ENCODE peak calls at places on chromosomes 13 and 19, in five cellular contexts. P is omental fat pad, N is fibroblast of pulmonary artery, U is cardiac fibroblast, D is tibial nerve. H is an unnamed sample.

GRCh38 chr19:56567274-56568120 is at the start of gene ZNF470:
- DNase-seq in U (peak), N (peak), P (peak), D (peak), H (peak)

GRCh38 chr13:39365879-39366278 is 237.1 kb downstream of the LHFPL6 start:
- DNase-seq in P (no peak), D (no peak), N (no peak), U (no peak), H (no peak)

GRCh38 chr19:46813570-46814358 is 25.4 kb upstream of the SLC1A5 start:
- DNase-seq in U (peak), D (peak), N (peak), P (no peak), H (no peak)

GRCh38 chr13:95833126-95833525 is 156.2 kb downstream of the DNAJC3 start:
- DNase-seq in U (no peak), N (no peak), D (no peak), P (no peak), H (no peak)

GRCh38 chr13:33204130-33204927 is 81.2 kb downstream of the STARD13 start:
- DNase-seq in U (peak), N (peak), D (peak), P (no peak), H (no peak)

GRCh38 chr19:35248310-35249145 is at the start of gene LSR:
- DNase-seq in P (no peak), U (no peak), D (no peak), N (no peak), H (peak)

GRCh38 chr13:45518525-45519235 is 53.9 kb downstream of the COG3 start:
- DNase-seq in P (no peak), D (no peak), N (peak), U (peak), H (no peak)

GRCh38 chr13:83048419-83048818 is 833.9 kb downstream of the SLITRK1 start:
- DNase-seq in D (no peak), U (peak), N (peak), P (no peak), H (no peak)

GRCh38 chr13:90591927-90592268 is 755.6 kb upstream of the MIR17HG start:
- DNase-seq in U (peak), D (no peak), P (no peak), N (peak), H (no peak)

GRCh38 chr13:110466261-110466660 is 95.3 kb downstream of the RAB20 start:
- DNase-seq in U (no peak), D (no peak), P (no peak), N (no peak), H (no peak)

GRCh38 chr13:103350147-103350546 is 283.9 kb upstream of the SLC10A2 start:
- DNase-seq in N (no peak), D (no peak), P (no peak), U (no peak), H (no peak)

GRCh38 chr13:28530729-28531194 is 35.8 kb upstream of the FLT1 start:
- DNase-seq in U (peak), P (no peak), N (peak), D (no peak), H (no peak)

GRCh38 chr13:52784591-52785340 is 45.1 kb upstream of the CNMD start:
- DNase-seq in D (no peak), P (no peak), N (no peak), U (no peak), H (no peak)

GRCh38 chr13:36858285-36858684 is 39.3 kb downstream of the RFXAP start:
- DNase-seq in N (peak), D (peak), U (peak), P (no peak), H (no peak)

GRCh38 chr13:26616126-26616525 is 58.6 kb downstream of the WASF3 start:
- DNase-seq in P (no peak), N (peak), D (no peak), U (peak), H (no peak)

GRCh38 chr19:18321729-18322091 is 1.2 kb downstream of the LSM4 start:
- DNase-seq in D (no peak), P (no peak), U (no peak), N (peak), H (no peak)

GRCh38 chr13:97142452-97142851 is 79.7 kb upstream of the MBNL2 start:
- DNase-seq in P (no peak), N (peak), U (peak), D (no peak), H (no peak)

GRCh38 chr13:48730971-48731658 is 77.4 kb downstream of the CYSLTR2 start:
- DNase-seq in P (no peak), U (peak), N (peak), D (no peak), H (no peak)

GRCh38 chr13:30713133-30713532 is 22.2 kb upstream of the ALOX5AP start:
- DNase-seq in U (no peak), N (peak), P (no peak), D (no peak), H (peak)

GRCh38 chr19:49808762-49809154 is 4.3 kb downstream of the FUZ start:
- DNase-seq in D (peak), U (peak), P (peak), N (peak), H (peak)

GRCh38 chr19:57769345-57770131 is at the start of gene ZNF586:
- DNase-seq in P (peak), N (peak), U (peak), D (peak), H (peak)

GRCh38 chr13:76974618-76974975 is 17.3 kb upstream of the CLN5 start:
- DNase-seq in N (no peak), P (no peak), U (no peak), D (no peak), H (no peak)

GRCh38 chr13:102873653-102874052 is 27.8 kb downstream of the ERCC5 start:
- DNase-seq in N (peak), P (no peak), D (no peak), U (peak), H (no peak)

GRCh38 chr19:3262362-3262761 is 37.9 kb downstream of the CELF5 start:
- DNase-seq in U (no peak), D (no peak), P (no peak), N (no peak), H (no peak)

GRCh38 chr13:60261432-60262351 is 98.0 kb upstream of the DIAPH3 start:
- DNase-seq in N (no peak), D (no peak), U (no peak), P (no peak), H (no peak)

GRCh38 chr13:100506154-100506553 is 82.4 kb downstream of the GGACT start:
- DNase-seq in P (no peak), U (no peak), D (no peak), N (no peak), H (no peak)

GRCh38 chr19:45798995-45799517 is 6.4 kb upstream of the DMWD start:
- DNase-seq in P (peak), D (peak), N (peak), U (peak), H (no peak)

GRCh38 chr13:32731576-32731975 is 145.3 kb downstream of the PDS5B start:
- DNase-seq in N (no peak), P (no peak), D (no peak), U (peak), H (no peak)

GRCh38 chr19:40607898-40608621 is 6.9 kb downstream of the LTBP4 start:
- DNase-seq in P (no peak), U (no peak), N (no peak), D (no peak), H (no peak)

GRCh38 chr13:90032841-90033493 is 1314.5 kb upstream of the MIR17HG start:
- DNase-seq in N (no peak), U (no peak), D (no peak), P (no peak), H (no peak)

GRCh38 chr19:28012361-28012760 is 1200.6 kb downstream of the UQCRFS1 start:
- DNase-seq in D (no peak), P (no peak), N (no peak), U (no peak), H (no peak)
- TF ChIP-seq CTCF in D (no peak), P (no peak), N (no peak), U (no peak), H (peak)

DNA sequence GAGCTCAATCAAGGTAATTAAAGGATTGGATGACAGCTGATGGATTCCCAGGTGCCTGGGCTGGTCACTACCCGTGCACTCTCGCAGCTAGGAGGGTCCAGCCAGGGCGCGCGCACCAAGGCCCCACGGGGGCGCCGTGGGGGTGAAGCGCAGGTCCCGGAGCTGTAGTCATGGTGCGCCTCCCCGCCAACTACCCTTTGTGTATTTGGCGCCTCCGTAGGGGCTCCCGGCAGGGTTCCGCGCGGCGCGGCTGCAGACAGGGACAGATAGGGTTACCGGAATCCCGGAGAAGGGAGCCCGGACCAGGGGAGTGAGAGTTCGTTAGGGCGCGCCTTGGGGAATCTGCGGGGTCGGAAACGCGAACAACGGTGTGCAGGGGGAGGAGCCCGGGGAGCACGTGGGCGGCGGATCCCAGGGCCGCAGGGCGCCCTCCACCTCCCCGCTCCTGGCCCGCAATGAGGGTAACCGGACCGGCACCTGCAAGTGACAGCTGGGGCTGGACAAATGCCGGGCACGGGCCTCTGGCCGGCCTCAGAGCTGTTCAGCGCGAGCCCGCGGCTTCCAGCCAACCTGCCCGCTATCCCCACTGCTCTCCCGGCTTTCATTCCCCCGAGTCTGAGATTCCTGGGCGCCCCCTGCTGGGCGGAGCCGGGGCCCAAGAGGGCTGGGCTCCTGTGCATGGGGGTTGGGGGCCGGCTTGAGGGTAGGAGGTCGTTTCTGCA is 3.4 kb upstream of the PRAM1 start:
- DNase-seq in U (peak), P (peak), N (peak), D (peak), H (peak)
- TF ChIP-seq CTCF in U (peak), P (peak), N (peak), D (peak), H (peak)

GRCh38 chr19:4691383-4691782 is 21.2 kb upstream of the MYDGF start:
- DNase-seq in N (no peak), D (peak), U (no peak), P (no peak), H (no peak)

GRCh38 chr19:4692275-4693077 is 22.3 kb upstream of the MYDGF start:
- DNase-seq in N (no peak), U (no peak), P (no peak), D (no peak), H (no peak)

GRCh38 chr19:4689403-4689802 is 19.3 kb upstream of the MYDGF start:
- DNase-seq in N (no peak), D (no peak), U (no peak), P (no peak), H (no peak)

GRCh38 chr19:4688587-4688986 is 18.4 kb upstream of the MYDGF start:
- DNase-seq in D (no peak), P (no peak), N (no peak), U (no peak), H (no peak)

GRCh38 chr19:4690362-4690761 is 20.2 kb upstream of the MYDGF start:
- DNase-seq in N (no peak), P (no peak), D (no peak), U (no peak), H (no peak)
- TF ChIP-seq CTCF in N (no peak), P (no peak), D (no peak), U (no peak), H (no peak)

GRCh38 chr19:44587863-44588752 is 25.3 kb upstream of the IGSF23 start:
- DNase-seq in U (peak), N (peak), P (no peak), D (no peak), H (no peak)
- TF ChIP-seq CTCF in U (peak), N (peak), P (no peak), D (no peak), H (no peak)

GRCh38 chr19:1213391-1214286 is 8.1 kb downstream of the STK11 start:
- DNase-seq in D (peak), P (no peak), N (peak), U (peak), H (peak)

GRCh38 chr19:1217366-1217765 is 11.8 kb downstream of the STK11 start:
- DNase-seq in N (no peak), D (no peak), U (no peak), P (no peak), H (no peak)

GRCh38 chr19:1214299-1214861 is 8.8 kb downstream of the STK11 start:
- DNase-seq in D (no peak), N (no peak), P (no peak), U (no peak), H (no peak)

GRCh38 chr19:1216756-1217155 is 11.2 kb downstream of the STK11 start:
- DNase-seq in U (no peak), P (no peak), N (no peak), D (no peak), H (no peak)

DNA sequence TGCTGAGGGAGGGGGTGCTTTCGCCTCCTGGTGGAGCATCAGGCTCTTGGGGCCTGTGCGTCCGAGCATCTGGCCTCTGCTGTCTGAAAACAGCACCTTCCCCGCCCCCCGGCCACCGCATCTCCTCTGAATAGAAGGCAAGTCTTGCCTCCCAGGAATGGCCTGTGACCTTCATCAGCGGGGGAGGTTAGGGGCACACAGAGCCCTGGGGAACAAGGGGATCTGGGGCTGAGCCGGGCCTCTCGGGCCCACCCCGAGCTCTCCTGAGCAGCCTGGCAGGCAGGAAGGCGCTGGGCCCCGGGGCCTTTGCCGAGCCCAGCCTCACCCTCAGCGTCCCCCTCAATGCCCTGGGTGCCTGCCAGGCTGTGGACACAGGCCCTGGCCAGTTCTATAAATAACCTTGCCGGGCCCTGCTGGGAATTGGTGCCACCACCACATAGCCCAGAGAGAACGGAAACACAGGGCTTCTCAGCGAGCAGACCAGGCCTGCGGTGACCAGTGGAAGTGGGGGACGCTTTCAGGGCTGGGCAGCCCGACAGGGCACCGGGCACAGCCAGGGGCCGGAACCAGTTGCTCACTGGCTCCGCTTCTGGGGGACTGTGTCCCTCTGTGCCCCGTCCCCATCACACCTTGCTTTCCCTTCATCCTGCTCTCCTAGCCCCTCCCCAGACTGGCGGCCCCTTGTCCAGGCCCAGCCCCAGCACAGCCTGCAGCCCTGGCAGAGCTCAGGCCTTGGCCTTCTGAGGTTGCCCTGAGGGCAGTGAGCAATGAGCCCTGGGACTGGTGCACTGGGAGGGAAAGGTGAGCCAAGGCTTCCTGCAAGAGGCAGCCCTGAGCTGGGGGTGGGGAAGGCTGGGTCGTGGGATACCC is 9.5 kb downstream of the STK11 start:
- DNase-seq in U (no peak), P (no peak), N (no peak), D (no peak), H (no peak)
- TF ChIP-seq CTCF in U (no peak), P (no peak), N (no peak), D (no peak), H (no peak)

DNA sequence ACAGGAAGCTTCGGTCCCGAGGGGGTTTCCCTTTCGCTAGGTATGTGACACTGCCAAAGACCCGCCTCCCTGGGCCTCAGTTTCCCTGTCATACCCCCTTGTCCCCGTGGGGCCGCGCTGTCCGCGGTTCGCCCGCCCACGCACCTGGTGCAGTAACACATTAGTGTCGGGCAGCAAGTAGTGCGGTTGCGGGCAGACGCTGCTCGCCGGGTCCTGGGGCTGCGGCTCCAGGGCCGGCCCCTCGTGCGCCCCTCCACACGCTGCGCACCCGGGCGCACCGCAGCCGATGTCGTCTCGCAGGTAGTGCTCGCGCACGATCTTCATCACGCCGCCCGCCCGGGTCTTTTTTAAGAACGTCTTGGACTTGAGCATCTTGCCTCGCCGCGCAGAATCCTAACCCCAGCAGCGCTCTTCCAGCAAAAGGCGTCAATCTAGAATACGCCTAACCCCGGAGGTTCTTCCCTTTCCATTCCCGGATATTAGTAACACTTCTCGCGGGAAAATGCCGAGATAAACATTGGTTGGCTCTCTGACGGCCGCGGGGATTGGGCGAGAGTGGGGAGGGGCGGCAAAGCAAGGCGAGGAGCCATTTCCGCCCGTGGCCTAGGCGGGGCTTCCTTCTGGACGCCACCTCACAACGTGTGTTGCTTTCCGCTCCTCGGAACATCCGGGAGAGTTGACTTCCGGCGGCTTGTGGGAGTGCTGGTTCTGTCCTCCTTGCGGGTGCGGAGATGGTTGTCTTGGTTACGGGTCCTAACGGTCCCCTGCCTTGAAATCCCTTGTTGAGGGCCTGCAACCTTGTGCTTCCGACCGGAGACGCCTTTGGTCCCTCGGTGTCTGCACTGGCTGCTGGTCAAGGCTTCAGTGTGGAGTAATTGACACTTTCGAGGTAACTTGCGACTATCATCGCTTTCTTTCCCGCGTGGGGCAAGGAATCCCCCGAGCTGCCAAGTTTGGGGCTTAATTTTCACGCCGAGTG is at the start of the genes DIS3 and PIBF1:
- DNase-seq in N (peak), P (peak), U (peak), D (peak), H (peak)
- TF ChIP-seq CTCF in N (no peak), P (no peak), U (no peak), D (peak), H (peak)

GRCh38 chr13:46728777-46729176 is 68.2 kb downstream of the ESD start:
- DNase-seq in U (no peak), D (no peak), P (no peak), N (peak), H (no peak)
- TF ChIP-seq CTCF in U (peak), D (no peak), P (no peak), N (peak), H (peak)

GRCh38 chr19:13806728-13807127 is 11.5 kb downstream of the ZSWIM4 start:
- DNase-seq in N (no peak), U (no peak), D (no peak), P (no peak), H (no peak)

GRCh38 chr19:13803038-13803437 is 7.8 kb downstream of the ZSWIM4 start:
- DNase-seq in P (no peak), U (no peak), N (no peak), D (no peak), H (no peak)

GRCh38 chr19:13808856-13809255 is 13.6 kb downstream of the ZSWIM4 start:
- DNase-seq in P (no peak), D (no peak), N (no peak), U (no peak), H (no peak)

GRCh38 chr19:13807421-13808021 is 12.3 kb downstream of the ZSWIM4 start:
- DNase-seq in N (no peak), P (no peak), U (no peak), D (no peak), H (no peak)

DNA sequence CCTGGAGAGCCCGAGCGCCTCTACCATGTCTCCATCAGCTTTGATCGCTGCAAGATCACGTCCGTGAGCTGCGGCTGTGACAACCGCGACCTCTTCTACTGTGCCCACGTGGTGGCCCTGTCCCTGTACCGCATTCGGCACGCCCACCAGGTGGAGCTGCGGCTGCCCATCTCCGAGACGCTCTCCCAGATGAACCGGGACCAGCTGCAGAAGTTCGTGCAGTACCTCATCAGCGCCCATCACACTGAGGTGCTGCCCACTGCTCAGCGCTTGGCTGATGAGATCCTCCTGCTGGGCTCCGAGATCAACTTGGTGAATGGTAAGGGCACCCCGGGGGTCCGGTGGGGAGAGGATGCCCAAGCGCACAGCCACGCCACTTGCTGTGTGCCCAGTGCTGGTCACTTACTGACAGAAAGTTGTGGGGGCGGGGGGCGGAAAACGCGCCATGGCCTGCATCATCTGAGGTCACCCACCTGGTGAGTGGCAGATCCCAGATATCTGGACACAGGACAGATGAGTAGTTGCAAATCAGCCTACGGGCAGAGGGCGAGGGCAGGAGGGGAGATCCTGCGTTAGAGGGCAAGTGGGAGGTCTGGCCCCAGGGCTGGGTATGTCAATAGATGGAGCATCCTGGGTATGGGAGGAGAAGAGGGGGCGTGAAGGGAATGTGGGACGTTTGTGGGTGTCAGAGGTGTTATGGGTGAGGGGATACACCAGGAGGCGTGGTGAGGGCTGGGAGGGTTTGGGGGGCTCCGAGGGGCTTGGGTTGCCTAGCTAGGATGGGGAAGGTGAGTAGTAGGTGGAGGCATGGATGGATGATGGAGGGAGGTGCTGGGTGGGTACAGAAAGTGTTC is 9.8 kb downstream of the ZSWIM4 start:
- DNase-seq in P (no peak), N (no peak), U (no peak), D (no peak), H (no peak)
- TF ChIP-seq CTCF in P (no peak), N (peak), U (peak), D (peak), H (peak)